ENCODE peak calls at places on chromosomes 4 and X, in seven cellular contexts. V, K, L, R, O, G and A are unnamed samples.

GRCh38 chrX:262391-262909 is 18.7 kb upstream of the PLCXD1 start:
- DNase-seq in G (no peak), V (peak), K (no peak), R (no peak), O (peak), L (no peak), A (no peak)

GRCh38 chr4:187666634-187667033 is 328.9 kb upstream of the ZFP42 start:
- DNase-seq in G (no peak), O (no peak), V (no peak), R (no peak), L (no peak), K (no peak), A (peak)

GRCh38 chr4:10173039-10173753 is 56.6 kb upstream of the WDR1 start:
- DNase-seq in R (peak), L (peak), G (peak), K (no peak), V (no peak), O (no peak), A (peak)

GRCh38 chr4:13705521-13706035 is 78.1 kb upstream of the BOD1L1 start:
- DNase-seq in O (no peak), G (peak), K (no peak), R (no peak), V (peak), L (peak), A (peak)

GRCh38 chr4:151314509-151314908 is 10.9 kb downstream of the SH3D19 start:
- DNase-seq in V (no peak), O (no peak), G (no peak), L (no peak), R (no peak), K (no peak), A (no peak)

GRCh38 chrX:49001521-49002090 is 458 bp downstream of the GRIPAP1 start:
- DNase-seq in V (peak), R (peak), G (peak), L (peak), O (no peak), K (no peak), A (peak)

GRCh38 chrX:155747520-155747919 is 133.6 kb upstream of the VAMP7 start:
- DNase-seq in O (peak), R (no peak), G (peak), L (peak), V (peak), K (no peak), A (peak)

GRCh38 chrX:134484039-134484438 is 24.1 kb downstream of the HPRT1 start:
- DNase-seq in V (no peak), L (peak), O (no peak), R (no peak), G (no peak), K (peak), A (peak)

GRCh38 chr4:123673971-123674370 is 277.4 kb downstream of the SPRY1 start:
- DNase-seq in G (no peak), O (no peak), V (no peak), L (peak), R (no peak), K (no peak), A (no peak)

GRCh38 chrX:72280210-72280882 is 3.3 kb upstream of the RPS4X start:
- DNase-seq in G (no peak), V (no peak), L (peak), O (no peak), R (no peak), K (no peak), A (peak)

GRCh38 chrX:38304010-38304409 is 23.3 kb downstream of the RPGR start:
- DNase-seq in R (no peak), K (no peak), G (no peak), V (no peak), O (no peak), L (no peak), A (peak)

GRCh38 chr4:81571105-81571504 is 99.4 kb upstream of the RASGEF1B start:
- DNase-seq in G (no peak), K (no peak), O (no peak), V (no peak), R (no peak), L (peak), A (peak)

GRCh38 chr4:153207561-153207960 is 3.3 kb downstream of the TRIM2 start:
- DNase-seq in G (peak), R (peak), L (no peak), K (no peak), V (no peak), O (peak), A (no peak)

GRCh38 chr4:93791570-93792195 is 36.9 kb upstream of the ATOH1 start:
- DNase-seq in K (peak), O (no peak), R (peak), G (peak), L (peak), V (peak), A (peak)

GRCh38 chrX:40078489-40079288 is 19.1 kb downstream of the BCOR start:
- DNase-seq in O (no peak), R (no peak), L (no peak), K (no peak), G (no peak), V (no peak), A (no peak)
- TF ChIP-seq CTCF in O (no peak), R (no peak), L (no peak), K (no peak), G (no peak), V (no peak), A (no peak)

DNA sequence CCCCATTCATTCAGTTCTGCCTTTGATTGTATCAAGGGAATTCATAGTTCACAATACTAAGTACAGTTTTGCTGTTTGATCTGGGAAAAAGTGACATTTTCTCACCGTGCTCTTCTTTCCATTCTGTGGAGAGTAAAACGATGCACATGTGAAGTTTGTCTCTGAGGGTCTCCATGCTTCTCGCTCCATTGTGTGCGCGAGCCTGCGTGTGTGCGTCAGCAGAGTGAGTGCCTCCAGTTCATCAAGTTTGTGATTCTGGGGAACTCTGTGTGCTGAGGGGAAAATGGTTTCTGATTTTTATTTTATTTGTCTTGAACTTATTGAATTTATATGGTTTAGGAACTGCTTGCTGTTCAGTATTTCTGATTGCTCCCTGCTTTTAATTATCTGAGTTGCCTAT is 2.0 kb downstream of the STK26 start:
- DNase-seq in K (no peak), V (no peak), G (no peak), R (no peak), L (no peak), O (no peak), A (peak)
- H3K4me3 ChIP-seq in K (peak), V (peak), G (no peak), R (peak), L (peak), O (no peak), A (peak)

GRCh38 chr4:17939061-17939460 is 82.5 kb downstream of the LCORL start:
- DNase-seq in K (no peak), G (no peak), V (no peak), O (no peak), R (no peak), L (no peak), A (no peak)

GRCh38 chr4:17932041-17932440 is 89.5 kb downstream of the LCORL start:
- DNase-seq in L (peak), G (no peak), V (no peak), R (no peak), K (no peak), O (no peak), A (peak)

GRCh38 chr4:17934286-17934685 is 87.3 kb downstream of the LCORL start:
- DNase-seq in O (no peak), V (no peak), L (no peak), K (no peak), G (no peak), R (no peak), A (no peak)
- TF ChIP-seq CTCF in O (no peak), V (no peak), L (peak), K (no peak), G (no peak), R (no peak), A (no peak)

GRCh38 chrX:136047001-136047642 is 61.9 kb downstream of the SLC9A6 start:
- DNase-seq in L (no peak), R (no peak), G (no peak), O (no peak), V (no peak), K (no peak), A (no peak)
- H3K4me3 ChIP-seq in L (no peak), R (no peak), G (no peak), O (no peak), V (no peak), K (no peak), A (no peak)

GRCh38 chr4:87353592-87353991 is 30.9 kb upstream of the HSD17B13 start:
- DNase-seq in K (peak), O (peak), V (no peak), L (peak), R (peak), G (no peak), A (peak)
- TF ChIP-seq CTCF in K (peak), O (peak), V (peak), L (peak), R (peak), G (peak), A (peak)

DNA sequence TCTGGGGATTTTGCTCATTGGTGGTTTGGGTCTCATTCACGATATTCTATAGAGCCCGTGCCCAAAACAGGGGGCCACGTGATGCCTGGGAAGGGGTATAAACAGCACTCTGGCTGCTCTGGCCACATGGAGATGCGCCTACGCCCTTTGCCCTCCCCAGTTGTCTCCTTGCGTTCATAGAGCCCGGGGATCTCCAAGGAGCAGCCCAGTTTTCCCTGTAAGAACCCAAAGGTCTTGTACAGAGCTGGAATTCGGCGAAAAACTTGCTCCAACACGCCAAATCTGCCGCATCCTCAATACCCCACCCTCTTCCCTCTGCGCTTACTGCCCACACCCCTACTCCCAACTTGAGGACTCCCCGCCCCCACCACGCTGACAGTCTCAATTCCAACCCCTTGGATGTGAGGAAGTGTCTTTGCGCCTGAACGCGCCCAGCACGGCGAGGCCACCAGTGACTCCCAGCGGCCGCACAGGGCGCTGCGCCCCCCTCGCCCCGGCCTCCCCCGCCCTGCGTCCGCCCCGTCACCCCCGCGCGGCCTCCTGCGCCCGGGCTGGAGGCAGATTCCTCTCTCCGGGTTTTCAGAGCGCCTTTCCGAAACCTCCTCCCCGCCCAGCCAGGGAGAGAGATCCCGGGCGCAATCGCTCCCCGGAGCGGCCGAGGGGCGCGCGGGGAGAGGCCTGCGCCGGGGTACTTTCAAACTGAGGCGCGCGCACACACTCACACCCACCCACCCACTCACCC is at the start of gene NHS:
- DNase-seq in G (peak), O (peak), V (peak), L (peak), K (no peak), R (peak), A (peak)
- H3K4me3 ChIP-seq in G (peak), O (peak), V (peak), L (peak), K (no peak), R (peak), A (peak)

GRCh38 chr4:67286724-67287123 is 258.6 kb downstream of the CENPC start:
- DNase-seq in V (no peak), G (no peak), O (no peak), L (no peak), R (no peak), K (no peak), A (no peak)

GRCh38 chr4:67291639-67292038 is 253.7 kb downstream of the CENPC start:
- DNase-seq in G (no peak), K (no peak), R (no peak), O (no peak), L (no peak), V (no peak), A (no peak)

GRCh38 chr4:67292045-67292444 is 253.3 kb downstream of the CENPC start:
- DNase-seq in G (no peak), L (no peak), O (no peak), R (no peak), K (no peak), V (no peak), A (no peak)

GRCh38 chr4:67292649-67293048 is 252.7 kb downstream of the CENPC start:
- DNase-seq in G (no peak), R (no peak), K (no peak), L (no peak), V (no peak), O (no peak), A (no peak)

DNA sequence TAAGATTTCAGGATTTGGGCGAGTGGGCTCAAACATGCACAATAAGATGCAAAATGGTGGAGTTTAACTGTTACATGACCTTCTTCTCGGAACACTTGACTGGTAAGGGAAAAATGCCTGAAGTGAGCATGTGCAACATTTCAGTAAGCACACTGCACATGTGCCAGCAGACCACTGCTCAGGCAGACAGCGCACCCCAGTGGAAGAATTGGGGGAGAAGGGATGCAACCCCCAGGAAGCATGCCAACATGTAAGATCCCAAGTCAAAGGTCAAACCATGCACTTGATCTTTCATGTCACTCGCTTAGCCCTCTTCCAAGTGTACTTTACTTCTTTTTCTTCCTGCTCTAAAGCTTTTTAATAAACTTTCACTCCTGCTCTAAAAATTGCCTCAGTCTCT is 256.3 kb downstream of the CENPC start:
- DNase-seq in L (no peak), V (no peak), R (peak), K (no peak), G (no peak), O (no peak), A (peak)
- TF ChIP-seq CTCF in L (peak), V (no peak), R (peak), K (peak), G (no peak), O (no peak), A (peak)